ENCODE peak calls at places on chromosomes 11 and 22, in four cellular contexts. F is Panc1, K is hepatocyte, T is spleen. J is an unnamed sample. For H3K36me3 and H3K4me1, the result is how much of the 10 kb centered on the place peaks cover.

GRCh38 chr11:123197711-123198110 is 2.7 kb upstream of the CLMP start:
- DNase-seq in K (no peak), T (no peak), F (no peak), J (no peak)

GRCh38 chr11:119403021-119403420 is 20.0 kb downstream of the THY1 start:
- DNase-seq in K (peak), F (no peak), T (no peak), J (no peak)

GRCh38 chr11:129828301-129828836 is 12.7 kb downstream of the TMEM45B start:
- DNase-seq in K (peak), T (no peak), F (no peak), J (no peak)

GRCh38 chr22:41862530-41863266 is 29.8 kb downstream of the SREBF2 start:
- DNase-seq in K (no peak), F (no peak), T (peak), J (no peak)

GRCh38 chr11:123469089-123469488 is 39.0 kb downstream of the GRAMD1B start:
- DNase-seq in F (no peak), T (no peak), K (no peak), J (no peak)

GRCh38 chr11:11966826-11967668 is 41.4 kb downstream of the DKK3 start:
- DNase-seq in K (peak), T (peak), F (peak), J (peak)

GRCh38 chr22:30668306-30668655 is 606 bp upstream of the DUSP18 start:
- DNase-seq in T (no peak), K (no peak), F (no peak), J (peak)

GRCh38 chr22:36343720-36344105 is 44.1 kb downstream of the MYH9 start:
- DNase-seq in T (no peak), F (no peak), K (no peak), J (no peak)

GRCh38 chr11:46513934-46514342 is 79.9 kb downstream of the AMBRA1 start:
- DNase-seq in F (no peak), K (peak), T (no peak), J (no peak)

GRCh38 chr11:124481365-124482323 is 36.1 kb upstream of the OR8B8 start:
- DNase-seq in T (no peak), K (peak), F (no peak), J (no peak)

GRCh38 chr22:20094158-20094807 is 14.2 kb downstream of the DGCR8 start:
- DNase-seq in T (peak), F (no peak), K (no peak), J (peak)

GRCh38 chr11:110156503-110156902 is 63.3 kb downstream of the ZC3H12C start:
- DNase-seq in T (no peak), F (no peak), K (no peak), J (no peak)

GRCh38 chr11:86688398-86689179 is 16.2 kb upstream of the ME3 start:
- DNase-seq in T (no peak), K (no peak), F (no peak), J (no peak)

GRCh38 chr11:119664063-119664572 is 64.9 kb downstream of the NECTIN1 start:
- DNase-seq in F (no peak), T (no peak), K (peak), J (no peak)

GRCh38 chr11:61752117-61752924 is at the start of gene MYRF:
- DNase-seq in T (peak), K (peak), F (no peak), J (no peak)

GRCh38 chr11:12706531-12707499 is 32.6 kb downstream of the TEAD1 start:
- DNase-seq in K (peak), F (no peak), T (no peak), J (peak)

GRCh38 chr11:18527512-18527911 is 770 bp upstream of the TSG101 start:
- DNase-seq in K (peak), F (peak), T (no peak), J (no peak)

GRCh38 chr11:130422251-130422995 is 6.0 kb downstream of the ADAMTS8 start:
- DNase-seq in K (no peak), T (no peak), F (no peak), J (no peak)

GRCh38 chr11:64987998-64988854 is 8.5 kb downstream of the BATF2 start:
- DNase-seq in K (no peak), F (no peak), T (no peak), J (no peak)

GRCh38 chr11:111602865-111603632 is 800 bp downstream of the SIK2 start:
- DNase-seq in T (no peak), K (peak), F (no peak), J (peak)

GRCh38 chr11:60863550-60864521 is 3.5 kb upstream of the ZP1 start:
- DNase-seq in F (no peak), K (no peak), T (peak), J (no peak)

GRCh38 chr11:334264-335033 is 13.8 kb upstream of the IFITM3 start:
- DNase-seq in K (peak), F (no peak), T (peak), J (no peak)

GRCh38 chr11:8222820-8223512 is 40.7 kb downstream of the LMO1 start:
- DNase-seq in T (peak), F (no peak), K (no peak), J (peak)

GRCh38 chr11:44528581-44528980 is 36.9 kb upstream of the CD82 start:
- DNase-seq in T (no peak), K (no peak), F (no peak), J (no peak)

GRCh38 chr11:63747006-63747405 is 21.6 kb downstream of the ZFTA start:
- DNase-seq in K (peak), F (no peak), T (no peak), J (no peak)

GRCh38 chr22:50730013-50730891 is 7.8 kb upstream of the ACR start:
- DNase-seq in K (no peak), F (no peak), T (peak), J (peak)

GRCh38 chr22:48926663-48927062 is 901.0 kb downstream of the BRD1 start:
- DNase-seq in T (no peak), K (no peak), F (no peak), J (no peak)

GRCh38 chr11:47527186-47527585 is 25.7 kb downstream of the CELF1 start:
- DNase-seq in T (no peak), K (no peak), F (no peak), J (no peak)

GRCh38 chr22:47043835-47044721 is 281.6 kb downstream of the TBC1D22A start:
- DNase-seq in K (peak), F (no peak), T (peak), J (peak)

GRCh38 chr11:68016161-68016903 is 6.2 kb downstream of the ALDH3B1 start:
- DNase-seq in F (no peak), K (no peak), T (no peak), J (no peak)

GRCh38 chr22:26956346-26956745 is 299.0 kb downstream of the MIAT start:
- DNase-seq in T (no peak), F (no peak), K (no peak), J (no peak)

GRCh38 chr22:26953380-26953807 is 296.0 kb downstream of the MIAT start:
- DNase-seq in K (no peak), T (no peak), F (no peak), J (no peak)

GRCh38 chr22:26949193-26949592 is 291.8 kb downstream of the MIAT start:
- DNase-seq in T (no peak), F (no peak), K (peak), J (no peak)

GRCh38 chr22:26952004-26952403 is 294.6 kb downstream of the MIAT start:
- DNase-seq in K (no peak), F (no peak), T (no peak), J (no peak)

GRCh38 chr22:26952654-26953379 is 295.4 kb downstream of the MIAT start:
- DNase-seq in K (no peak), F (no peak), T (no peak), J (no peak)
- TF ChIP-seq CTCF in K (no peak), F (no peak), T (no peak), J (no peak)

GRCh38 chr11:33552756-33553155 is 147.9 kb downstream of the C11orf91 start:
- DNase-seq in F (no peak), T (no peak), K (no peak), J (no peak)
- H3K36me3 ChIP-seq in F (under half), T (under half), K (under half), J (under half)

GRCh38 chr22:29450222-29450621 is 11.8 kb downstream of the RFPL1 start:
- DNase-seq in T (no peak), F (no peak), K (no peak), J (no peak)

GRCh38 chr22:29451863-29452262 is 13.5 kb downstream of the RFPL1 start:
- DNase-seq in F (no peak), K (no peak), T (no peak), J (no peak)

GRCh38 chr22:29456211-29456671 is 17.9 kb downstream of the RFPL1 start:
- DNase-seq in T (no peak), F (no peak), K (no peak), J (no peak)

GRCh38 chr22:29457730-29458129 is 19.3 kb downstream of the RFPL1 start:
- DNase-seq in F (no peak), T (peak), K (peak), J (peak)

DNA sequence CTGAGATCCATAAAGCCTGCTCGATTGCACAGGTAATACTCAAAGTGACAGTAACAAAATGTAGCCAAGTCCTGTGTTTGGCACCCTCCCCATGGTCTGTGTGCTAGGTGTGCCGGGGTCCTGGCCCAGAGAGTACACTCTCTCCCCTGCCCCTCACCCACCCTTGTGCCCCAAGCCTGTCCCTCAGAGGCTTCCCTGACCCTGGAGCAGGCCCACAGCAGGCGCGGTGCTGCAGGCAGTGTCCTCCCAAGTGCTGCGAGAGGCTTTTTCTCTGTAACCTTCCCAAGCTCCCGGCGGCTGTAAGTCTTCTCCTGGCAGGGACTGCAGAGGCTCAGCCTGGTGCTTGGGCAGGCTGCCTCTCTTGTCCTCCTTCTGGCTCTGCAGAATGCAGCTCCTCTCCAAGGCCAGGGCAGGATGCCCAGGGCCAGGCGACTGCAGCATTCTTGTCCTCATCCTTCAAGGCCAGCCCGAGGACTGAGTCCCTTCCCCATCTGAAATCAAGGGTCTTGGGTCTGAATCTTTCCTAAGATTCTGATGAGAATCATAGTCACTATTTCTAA is 15.9 kb downstream of the RFPL1 start:
- DNase-seq in F (no peak), T (no peak), K (no peak), J (no peak)
- H3K4me1 ChIP-seq in F (under half), T (under half), K (under half), J (under half)

GRCh38 chr11:2185324-2186085 is 13.9 kb upstream of the TH start:
- DNase-seq in K (no peak), T (no peak), F (no peak), J (no peak)

GRCh38 chr11:2189938-2190669 is 18.5 kb upstream of the TH start:
- DNase-seq in F (no peak), T (no peak), K (no peak), J (no peak)

GRCh38 chr11:2188745-2189144 is 17.1 kb upstream of the TH start:
- DNase-seq in F (no peak), T (no peak), K (no peak), J (no peak)

GRCh38 chr11:2187267-2187707 is 15.7 kb upstream of the TH start:
- DNase-seq in F (no peak), K (no peak), T (no peak), J (no peak)

GRCh38 chr11:2186669-2187266 is 15.2 kb upstream of the TH start:
- DNase-seq in K (peak), T (no peak), F (no peak), J (peak)
- TF ChIP-seq CTCF in K (peak), T (peak), F (peak), J (peak)

GRCh38 chr22:37632174-37633081 is 7.0 kb upstream of the SH3BP1 start:
- DNase-seq in F (no peak), T (peak), K (no peak), J (no peak)
- H3K36me3 ChIP-seq in F (under half), T (under half), K (under half), J (under half)

GRCh38 chr22:33707581-33707980 is 212.7 kb downstream of the LARGE1 start:
- DNase-seq in K (no peak), F (no peak), T (no peak), J (no peak)

GRCh38 chr22:33710326-33710725 is 209.9 kb downstream of the LARGE1 start:
- DNase-seq in F (no peak), T (no peak), K (no peak), J (no peak)

GRCh38 chr22:33706100-33706499 is 214.2 kb downstream of the LARGE1 start:
- DNase-seq in F (no peak), T (no peak), K (no peak), J (no peak)
- H3K4me1 ChIP-seq in F (under half), T (under half), K (under half), J (under half)

GRCh38 chr11:66344550-66345315 is at the start of gene BRMS1:
- DNase-seq in F (peak), K (peak), T (peak), J (peak)
- TF ChIP-seq CTCF in F (no peak), K (no peak), T (peak), J (peak)

GRCh38 chr22:39655736-39656285 is 85.3 kb downstream of the CACNA1I start:
- DNase-seq in F (no peak), K (no peak), T (no peak), J (no peak)
- H3K36me3 ChIP-seq in F (under half), K (under half), T (under half), J (under half)